ENCODE peak calls at places on chromosomes 4 and X, in five cellular contexts. One of them, this sample, is unnamed.

GRCh38 chrX:24100713-24101112 is 46.0 kb downstream of the EIF2S3 start:
- DNase-seq in epithelial cell of esophagus: no peak
- DNase-seq in left ventricle myocardium inferior: no peak
- DNase-seq in osteocyte: no peak
- DNase-seq in GM13976: no peak
- DNase-seq in this sample: no peak

GRCh38 chr4:187027231-187027760 is 303.6 kb upstream of the FAT1 start:
- DNase-seq in epithelial cell of esophagus: no peak
- DNase-seq in left ventricle myocardium inferior: no peak
- DNase-seq in osteocyte: no peak
- DNase-seq in GM13976: no peak
- DNase-seq in this sample: no peak

GRCh38 chr4:80138556-80139538 is 58.5 kb upstream of the PRDM8 start:
- DNase-seq in epithelial cell of esophagus: peak; percentile 70
- DNase-seq in left ventricle myocardium inferior: no peak
- DNase-seq in osteocyte: no peak
- DNase-seq in GM13976: no peak
- DNase-seq in this sample: peak; percentile 56

GRCh38 chrX:55867254-55867653 is 149.7 kb downstream of the RRAGB start:
- DNase-seq in epithelial cell of esophagus: peak; percentile 42
- DNase-seq in left ventricle myocardium inferior: no peak
- DNase-seq in osteocyte: no peak
- DNase-seq in GM13976: peak; percentile 4
- DNase-seq in this sample: peak; percentile 52

GRCh38 chr4:73874386-73874785 is 5.2 kb downstream of the CXCL1 start:
- DNase-seq in epithelial cell of esophagus: no peak
- DNase-seq in left ventricle myocardium inferior: no peak
- DNase-seq in osteocyte: no peak
- DNase-seq in GM13976: no peak
- DNase-seq in this sample: no peak

GRCh38 chrX:142873214-142873613 is 152.5 kb upstream of the SPANXN4 start:
- DNase-seq in epithelial cell of esophagus: no peak
- DNase-seq in left ventricle myocardium inferior: no peak
- DNase-seq in osteocyte: no peak
- DNase-seq in GM13976: no peak
- DNase-seq in this sample: no peak

GRCh38 chr4:25378130-25378743 is 1.2 kb downstream of the ANAPC4 start:
- DNase-seq in epithelial cell of esophagus: no peak
- DNase-seq in left ventricle myocardium inferior: no peak
- DNase-seq in osteocyte: no peak
- DNase-seq in GM13976: no peak
- DNase-seq in this sample: no peak

GRCh38 chrX:40068048-40068447 is 29.7 kb downstream of the BCOR start:
- DNase-seq in epithelial cell of esophagus: no peak
- DNase-seq in left ventricle myocardium inferior: no peak
- DNase-seq in osteocyte: no peak
- DNase-seq in GM13976: no peak
- DNase-seq in this sample: peak; percentile 29

GRCh38 chrX:81120936-81121351 is 80.8 kb downstream of the HMGN5 start:
- DNase-seq in epithelial cell of esophagus: peak; percentile 59
- DNase-seq in left ventricle myocardium inferior: peak; percentile 16
- DNase-seq in osteocyte: no peak
- DNase-seq in GM13976: no peak
- DNase-seq in this sample: peak; percentile 79

GRCh38 chrX:125132274-125132673 is 187.4 kb upstream of the TEX13C start:
- DNase-seq in epithelial cell of esophagus: peak; percentile 12
- DNase-seq in left ventricle myocardium inferior: no peak
- DNase-seq in osteocyte: no peak
- DNase-seq in GM13976: no peak
- DNase-seq in this sample: peak; percentile 28
- TF ChIP-seq CTCF in epithelial cell of esophagus: peak; percentile 32
- TF ChIP-seq CTCF in left ventricle myocardium inferior: no peak
- TF ChIP-seq CTCF in osteocyte: peak; percentile 38
- TF ChIP-seq CTCF in GM13976: peak; percentile 38
- TF ChIP-seq CTCF in this sample: peak; percentile 53

DNA sequence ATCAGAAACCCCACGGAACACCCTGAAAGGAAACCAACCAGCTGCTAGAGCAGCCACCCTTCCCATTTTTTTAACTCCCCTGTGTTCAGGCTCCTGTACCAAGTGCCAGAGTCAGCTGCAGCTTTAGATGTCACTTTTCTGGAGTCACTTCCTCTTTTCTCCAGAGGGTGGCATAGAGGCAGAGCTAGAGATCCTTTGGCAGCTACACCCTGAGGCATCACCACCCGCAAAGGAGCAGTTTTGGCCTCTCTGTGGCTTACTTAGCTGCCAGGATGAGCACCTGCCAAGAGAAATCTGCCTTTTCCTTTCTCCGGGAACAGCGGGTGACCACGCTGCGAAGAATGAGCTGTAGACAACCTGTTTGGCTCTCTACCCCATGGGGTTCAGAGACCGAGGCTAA is 58.0 kb upstream of the CHRDL1 start:
- DNase-seq in epithelial cell of esophagus: peak; percentile 35
- DNase-seq in left ventricle myocardium inferior: no peak
- DNase-seq in osteocyte: no peak
- DNase-seq in GM13976: no peak
- DNase-seq in this sample: peak; percentile 67
- TF ChIP-seq CTCF in epithelial cell of esophagus: peak; percentile 58
- TF ChIP-seq CTCF in left ventricle myocardium inferior: peak; percentile 38
- TF ChIP-seq CTCF in osteocyte: peak; percentile 37
- TF ChIP-seq CTCF in GM13976: no peak
- TF ChIP-seq CTCF in this sample: peak; percentile 44

GRCh38 chrX:2829469-2830246 is 928 bp downstream of the GYG2 start:
- DNase-seq in epithelial cell of esophagus: no peak
- DNase-seq in left ventricle myocardium inferior: no peak
- DNase-seq in osteocyte: no peak
- DNase-seq in GM13976: no peak
- DNase-seq in this sample: no peak

GRCh38 chrX:2829066-2829430 is 318 bp downstream of the GYG2 start:
- DNase-seq in epithelial cell of esophagus: no peak
- DNase-seq in left ventricle myocardium inferior: no peak
- DNase-seq in osteocyte: no peak
- DNase-seq in GM13976: no peak
- DNase-seq in this sample: no peak

GRCh38 chrX:2828404-2829065 is at the start of gene GYG2:
- DNase-seq in epithelial cell of esophagus: no peak
- DNase-seq in left ventricle myocardium inferior: no peak
- DNase-seq in osteocyte: peak; percentile 74
- DNase-seq in GM13976: no peak
- DNase-seq in this sample: no peak

GRCh38 chrX:2831471-2832228 is 2.9 kb downstream of the GYG2 start:
- DNase-seq in epithelial cell of esophagus: no peak
- DNase-seq in left ventricle myocardium inferior: no peak
- DNase-seq in osteocyte: peak; percentile 70
- DNase-seq in GM13976: no peak
- DNase-seq in this sample: no peak
- TF ChIP-seq CTCF in epithelial cell of esophagus: no peak
- TF ChIP-seq CTCF in left ventricle myocardium inferior: no peak
- TF ChIP-seq CTCF in osteocyte: no peak
- TF ChIP-seq CTCF in GM13976: no peak
- TF ChIP-seq CTCF in this sample: no peak

GRCh38 chr4:90419124-90419711 is 292.0 kb downstream of the CCSER1 start:
- DNase-seq in epithelial cell of esophagus: peak; percentile 59
- DNase-seq in left ventricle myocardium inferior: no peak
- DNase-seq in osteocyte: no peak
- DNase-seq in GM13976: peak; percentile 39
- DNase-seq in this sample: peak; percentile 61
- TF ChIP-seq CTCF in epithelial cell of esophagus: peak; percentile 57
- TF ChIP-seq CTCF in left ventricle myocardium inferior: peak; percentile 55
- TF ChIP-seq CTCF in osteocyte: peak; percentile 76
- TF ChIP-seq CTCF in GM13976: peak; percentile 44
- TF ChIP-seq CTCF in this sample: peak; percentile 56

GRCh38 chr4:87853108-87853507 is 20.3 kb downstream of the MEPE start:
- DNase-seq in epithelial cell of esophagus: peak; percentile 65
- DNase-seq in left ventricle myocardium inferior: no peak
- DNase-seq in osteocyte: no peak
- DNase-seq in GM13976: peak; percentile 40
- DNase-seq in this sample: peak; percentile 61
- TF ChIP-seq CTCF in epithelial cell of esophagus: peak; percentile 51
- TF ChIP-seq CTCF in left ventricle myocardium inferior: peak; percentile 65
- TF ChIP-seq CTCF in osteocyte: peak; percentile 70
- TF ChIP-seq CTCF in GM13976: peak; percentile 14
- TF ChIP-seq CTCF in this sample: peak; percentile 51

GRCh38 chr4:4541040-4541631 is 712 bp downstream of the STX18 start:
- DNase-seq in epithelial cell of esophagus: peak; percentile 82
- DNase-seq in left ventricle myocardium inferior: no peak
- DNase-seq in osteocyte: no peak
- DNase-seq in GM13976: peak; percentile 70
- DNase-seq in this sample: peak; percentile 57

GRCh38 chr4:4542824-4543485 is 1.1 kb upstream of the STX18 start:
- DNase-seq in epithelial cell of esophagus: peak; percentile 8
- DNase-seq in left ventricle myocardium inferior: no peak
- DNase-seq in osteocyte: no peak
- DNase-seq in GM13976: no peak
- DNase-seq in this sample: peak; percentile 18

GRCh38 chr4:4541661-4542570 is at the start of gene STX18:
- DNase-seq in epithelial cell of esophagus: peak; percentile 94
- DNase-seq in left ventricle myocardium inferior: peak; percentile 86
- DNase-seq in osteocyte: peak; percentile 95
- DNase-seq in GM13976: peak; percentile 92
- DNase-seq in this sample: peak; percentile 88
- TF ChIP-seq CTCF in epithelial cell of esophagus: no peak
- TF ChIP-seq CTCF in left ventricle myocardium inferior: no peak
- TF ChIP-seq CTCF in osteocyte: no peak
- TF ChIP-seq CTCF in GM13976: no peak
- TF ChIP-seq CTCF in this sample: no peak